ENCODE peak calls at places on chromosomes 16 and 17, in eight cellular contexts. U is heart right ventricle, N is sigmoid colon, A is tibial nerve, Y is upper lobe of right lung, C is AG10803, R is breast epithelium, I is DND-41. S is an unnamed sample.

GRCh38 chr16:90018297-90019200 is 707 bp downstream of the DBNDD1 start:
- DNase-seq in Y (no peak), R (no peak), N (no peak), C (no peak), U (no peak), I (no peak), A (no peak), S (no peak)

GRCh38 chr16:53457670-53458069 is 23.4 kb downstream of the RBL2 start:
- DNase-seq in R (no peak), A (no peak), C (no peak), U (no peak), Y (no peak), N (no peak), I (peak), S (no peak)

GRCh38 chr17:35460354-35460851 is 11.8 kb upstream of the SLFN13 start:
- DNase-seq in U (peak), Y (peak), A (no peak), N (no peak), C (no peak), I (no peak), R (peak), S (no peak)

GRCh38 chr16:87040169-87041117 is 276.7 kb downstream of the C16orf95 start:
- DNase-seq in Y (peak), A (no peak), R (no peak), I (no peak), C (no peak), U (no peak), N (peak), S (no peak)

GRCh38 chr16:86517652-86518258 is 7.4 kb downstream of the FOXF1 start:
- DNase-seq in Y (no peak), U (peak), C (peak), A (peak), R (no peak), N (peak), I (peak), S (no peak)

GRCh38 chr16:67177743-67178699 is 5.7 kb downstream of the MATCAP1 start:
- DNase-seq in R (peak), I (no peak), U (peak), A (no peak), C (peak), Y (peak), N (peak), S (peak)

GRCh38 chr16:65125871-65126270 is 4.0 kb upstream of the CDH11 start:
- DNase-seq in C (peak), R (no peak), U (no peak), Y (no peak), A (no peak), I (no peak), N (no peak), S (no peak)

GRCh38 chr17:29565643-29566472 is 979 bp downstream of the ABHD15 start:
- DNase-seq in Y (peak), I (peak), C (no peak), N (peak), U (peak), A (no peak), R (peak), S (no peak)

GRCh38 chr17:67474081-67474661 is 97.1 kb downstream of the PITPNC1 start:
- DNase-seq in N (peak), A (no peak), R (no peak), Y (no peak), C (peak), U (peak), I (no peak), S (no peak)

GRCh38 chr17:50904522-50905459 is 38.6 kb upstream of the TOB1 start:
- DNase-seq in I (no peak), A (no peak), R (peak), C (peak), U (peak), N (peak), Y (peak), S (peak)

GRCh38 chr16:56303880-56304279 is 112.6 kb downstream of the GNAO1 start:
- DNase-seq in N (no peak), R (no peak), A (no peak), Y (no peak), C (no peak), U (no peak), I (no peak), S (no peak)

GRCh38 chr17:6853764-6854442 is 22.4 kb upstream of the TEKT1 start:
- DNase-seq in N (no peak), I (peak), C (no peak), Y (no peak), A (no peak), R (no peak), U (no peak), S (no peak)

GRCh38 chr16:54121539-54122295 is 164.9 kb downstream of the IRX3 start:
- DNase-seq in U (no peak), A (no peak), Y (no peak), C (no peak), I (no peak), R (no peak), N (no peak), S (no peak)

GRCh38 chr16:31192856-31193642 is 9.5 kb downstream of the PYCARD start:
- DNase-seq in R (no peak), A (no peak), N (no peak), Y (no peak), C (no peak), U (no peak), I (no peak), S (no peak)

GRCh38 chr17:43879723-43880419 is 27.5 kb downstream of the MPP2 start:
- DNase-seq in R (no peak), I (no peak), N (no peak), C (no peak), U (no peak), Y (no peak), A (no peak), S (no peak)

GRCh38 chr17:9309216-9309615 is 266.4 kb downstream of the STX8 start:
- DNase-seq in N (no peak), I (no peak), R (no peak), A (no peak), U (no peak), Y (no peak), C (no peak), S (no peak)

GRCh38 chr17:42288078-42288984 is at the start of gene STAT5A:
- DNase-seq in A (peak), I (peak), N (peak), U (peak), Y (peak), C (peak), R (peak), S (peak)
- TF ChIP-seq CTCF in A (no peak), I (no peak), N (no peak), U (no peak), Y (no peak), C (no peak), R (no peak), S (no peak)

DNA sequence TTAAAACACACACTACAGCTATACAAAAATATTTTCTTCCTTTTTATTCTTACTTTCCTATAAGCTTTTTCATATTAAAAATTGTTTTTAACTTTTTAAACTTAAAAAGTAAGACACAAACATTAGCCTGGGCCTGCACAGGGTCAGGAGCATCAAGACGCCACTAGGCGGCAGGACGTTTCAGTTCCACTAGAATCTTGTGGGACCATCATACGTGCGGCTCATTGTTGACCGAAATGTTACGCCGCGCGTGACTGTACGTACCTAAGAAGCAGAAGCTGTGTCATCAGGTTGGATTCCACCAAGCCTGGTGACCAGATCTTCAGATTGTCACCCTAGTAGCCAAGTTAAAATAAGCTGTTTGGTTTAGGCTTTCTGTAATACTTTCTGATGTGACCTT is 47.1 kb downstream of the USP10 start:
- DNase-seq in C (no peak), R (peak), U (no peak), I (no peak), A (no peak), Y (no peak), N (no peak), S (no peak)
- TF ChIP-seq CTCF in C (peak), R (peak), U (no peak), I (peak), A (no peak), Y (peak), N (no peak), S (peak)

GRCh38 chr17:33992113-33992512 is 263.0 kb upstream of the CCL2 start:
- DNase-seq in A (no peak), Y (no peak), U (no peak), R (no peak), I (no peak), C (no peak), N (no peak), S (no peak)

GRCh38 chr17:33989357-33990148 is 265.5 kb upstream of the CCL2 start:
- DNase-seq in C (no peak), Y (no peak), N (no peak), A (no peak), I (no peak), R (no peak), U (no peak), S (no peak)

GRCh38 chr17:33986566-33986965 is 268.5 kb upstream of the CCL2 start:
- DNase-seq in N (no peak), A (no peak), Y (no peak), U (no peak), R (no peak), C (no peak), I (no peak), S (no peak)

GRCh38 chr17:33987162-33987561 is 267.9 kb upstream of the CCL2 start:
- DNase-seq in C (no peak), A (no peak), Y (no peak), N (no peak), R (no peak), I (no peak), U (no peak), S (no peak)

DNA sequence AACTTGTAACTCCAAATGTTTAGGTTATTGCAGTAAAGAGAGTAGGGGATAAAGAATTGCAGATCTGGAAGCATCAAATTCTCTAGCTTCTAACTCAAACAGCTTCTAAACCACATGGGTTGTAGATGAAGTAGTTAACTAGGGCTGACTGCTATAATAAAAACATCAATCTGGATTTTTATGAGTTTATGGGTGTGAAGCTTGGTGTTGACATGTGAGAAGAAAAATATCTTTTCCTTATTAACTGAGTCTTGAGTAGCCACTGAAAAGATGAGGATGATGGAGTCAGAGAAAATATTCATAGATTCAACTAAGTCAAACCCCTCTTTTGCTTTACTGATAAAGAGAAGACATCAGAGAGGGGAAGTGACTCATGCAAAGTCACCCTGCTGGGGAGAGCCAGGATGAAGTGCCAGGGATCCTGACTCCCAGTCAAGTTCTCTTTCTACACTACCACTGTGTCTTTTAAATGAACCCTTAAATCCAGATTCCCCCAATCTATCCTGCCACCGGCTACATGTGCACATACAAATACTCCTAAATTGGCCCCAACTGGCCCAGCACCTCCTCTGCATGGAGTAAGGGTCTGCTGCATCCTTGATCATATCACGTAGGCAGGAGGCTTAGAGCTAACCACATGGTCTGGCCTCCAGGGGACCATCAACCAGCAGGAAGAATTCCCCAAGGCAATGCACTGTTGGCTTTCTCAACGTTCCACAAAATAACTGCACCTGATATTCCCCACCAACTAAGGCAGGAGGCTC is 264.0 kb upstream of the CCL2 start:
- DNase-seq in Y (no peak), C (no peak), I (no peak), R (no peak), U (no peak), A (no peak), N (no peak), S (no peak)
- TF ChIP-seq CTCF in Y (no peak), C (no peak), I (no peak), R (no peak), U (no peak), A (no peak), N (no peak), S (no peak)

GRCh38 chr17:41457656-41458055 is 9.5 kb downstream of the KRT32 start:
- DNase-seq in A (no peak), N (no peak), C (peak), R (no peak), U (no peak), Y (no peak), I (no peak), S (no peak)

GRCh38 chr17:41455236-41455635 is 11.9 kb downstream of the KRT32 start:
- DNase-seq in I (no peak), N (no peak), A (no peak), R (no peak), Y (no peak), C (peak), U (no peak), S (no peak)

GRCh38 chr17:41453069-41453468 is 12.3 kb upstream of the KRT38 start:
- DNase-seq in N (no peak), I (no peak), R (no peak), U (no peak), A (no peak), C (no peak), Y (no peak), S (no peak)

GRCh38 chr17:41452276-41452675 is 11.5 kb upstream of the KRT38 start:
- DNase-seq in U (no peak), Y (no peak), C (no peak), R (no peak), A (no peak), I (no peak), N (no peak), S (no peak)

GRCh38 chr17:41456206-41456605 is 11.0 kb downstream of the KRT32 start:
- DNase-seq in Y (no peak), U (no peak), A (no peak), N (no peak), R (no peak), I (no peak), C (peak), S (no peak)
- TF ChIP-seq CTCF in Y (no peak), U (peak), A (no peak), N (no peak), R (no peak), I (no peak), C (peak), S (no peak)

GRCh38 chr17:60905709-60906108 is 228.1 kb downstream of the BCAS3 start:
- DNase-seq in Y (no peak), A (no peak), R (no peak), N (no peak), C (no peak), U (no peak), I (no peak), S (no peak)
- TF ChIP-seq CTCF in Y (no peak), A (no peak), R (no peak), N (no peak), C (no peak), U (no peak), I (no peak), S (no peak)

DNA sequence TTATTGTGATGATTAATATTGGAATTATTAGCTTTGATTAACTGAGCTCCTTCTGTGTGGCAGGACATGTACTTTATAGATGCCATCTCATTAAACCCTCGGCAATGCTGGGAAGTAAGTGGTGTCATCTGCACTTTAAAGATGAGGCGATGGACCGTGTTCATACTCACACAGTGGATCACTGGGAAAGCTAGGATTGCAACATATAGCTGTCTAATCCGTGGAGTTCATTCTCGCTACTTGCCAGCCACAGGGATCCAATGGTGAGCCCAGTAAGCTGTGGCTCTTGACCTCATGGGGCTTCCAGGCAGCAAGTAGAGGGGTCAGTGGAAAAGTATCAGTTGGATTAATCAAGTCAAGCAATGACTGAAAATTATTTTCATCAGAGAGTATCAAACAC is 587.9 kb downstream of the CDH13 start:
- DNase-seq in C (no peak), U (no peak), N (no peak), I (no peak), Y (no peak), R (no peak), A (no peak), S (no peak)
- TF ChIP-seq CTCF in C (no peak), U (no peak), N (no peak), I (no peak), Y (no peak), R (no peak), A (no peak), S (no peak)

GRCh38 chr16:69141014-69141413 is 8.6 kb downstream of the UTP4 start:
- DNase-seq in N (no peak), U (no peak), R (no peak), Y (no peak), C (no peak), A (no peak), I (no peak), S (no peak)

GRCh38 chr16:69138608-69139007 is 6.2 kb downstream of the UTP4 start:
- DNase-seq in C (no peak), R (no peak), Y (no peak), I (no peak), A (no peak), N (no peak), U (no peak), S (no peak)

GRCh38 chr16:69141936-69142335 is 9.5 kb downstream of the UTP4 start:
- DNase-seq in R (no peak), Y (no peak), C (no peak), U (no peak), I (no peak), N (no peak), A (no peak), S (no peak)

GRCh38 chr16:69145658-69146057 is 13.2 kb downstream of the UTP4 start:
- DNase-seq in Y (no peak), U (no peak), R (no peak), I (no peak), C (no peak), N (no peak), A (no peak), S (no peak)

DNA sequence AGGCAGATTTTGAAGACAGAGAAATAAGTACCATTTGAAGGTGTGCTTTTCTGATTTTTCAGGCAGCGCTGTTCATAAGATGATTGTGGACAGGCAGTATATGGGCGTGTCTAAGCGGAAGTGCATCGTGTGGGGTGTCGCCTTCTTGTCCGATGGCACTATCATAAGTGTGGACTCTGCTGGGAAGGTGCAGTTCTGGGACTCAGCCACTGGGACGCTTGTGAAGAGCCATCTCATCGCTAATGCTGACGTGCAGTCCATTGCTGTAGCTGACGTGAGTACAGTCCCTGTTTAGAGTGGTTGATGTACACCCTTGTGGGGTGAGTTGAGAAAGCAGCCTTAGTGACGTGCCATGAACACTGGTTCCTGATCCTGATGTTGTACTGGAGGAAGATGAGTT is 10.7 kb downstream of the UTP4 start:
- DNase-seq in A (no peak), Y (no peak), C (no peak), I (no peak), U (no peak), N (no peak), R (no peak), S (no peak)
- TF ChIP-seq CTCF in A (no peak), Y (no peak), C (no peak), I (no peak), U (no peak), N (no peak), R (no peak), S (no peak)

GRCh38 chr17:4040784-4041183 is 76.5 kb upstream of the ATP2A3 start:
- DNase-seq in U (no peak), R (no peak), Y (no peak), I (no peak), C (no peak), N (no peak), A (no peak), S (no peak)

GRCh38 chr17:4045477-4045876 is 81.2 kb upstream of the ATP2A3 start:
- DNase-seq in N (no peak), Y (no peak), C (no peak), I (no peak), R (no peak), A (no peak), U (no peak), S (no peak)

GRCh38 chr17:4049546-4049945 is 85.3 kb upstream of the ATP2A3 start:
- DNase-seq in U (no peak), C (no peak), Y (no peak), I (no peak), A (no peak), N (no peak), R (no peak), S (no peak)

GRCh38 chr17:4048218-4048617 is 84.0 kb upstream of the ATP2A3 start:
- DNase-seq in Y (no peak), R (no peak), A (no peak), U (no peak), N (no peak), C (no peak), I (no peak), S (no peak)

GRCh38 chr17:4043862-4044261 is 79.6 kb upstream of the ATP2A3 start:
- DNase-seq in R (no peak), U (peak), I (peak), N (no peak), C (no peak), A (no peak), Y (no peak), S (no peak)
- TF ChIP-seq CTCF in R (no peak), U (no peak), I (no peak), N (no peak), C (no peak), A (no peak), Y (no peak), S (no peak)

GRCh38 chr17:15502315-15503112 is 35.1 kb upstream of the CDRT4 start:
- DNase-seq in R (peak), U (peak), Y (peak), N (peak), A (peak), I (peak), C (peak), S (no peak)
- TF ChIP-seq CTCF in R (peak), U (peak), Y (peak), N (peak), A (peak), I (peak), C (peak), S (peak)